ENCODE peak calls at places on chromosome 11, in four cellular contexts. G is CD8-positive, alpha-beta T cell; A is germinal center; B is ecto neural progenitor cell. M is an unnamed sample.

GRCh38 chr11:45652781-45653180 is 12.6 kb downstream of the CHST1 start:
- DNase-seq in B (peak; percentile 39), G (no peak), A (no peak), M (no peak)

GRCh38 chr11:10354389-10354788 is 49.5 kb downstream of the ADM start:
- DNase-seq in G (no peak), B (no peak), A (no peak), M (no peak)

GRCh38 chr11:74849525-74850391 is 99.1 kb downstream of the XRRA1 start:
- DNase-seq in A (no peak), G (no peak), B (no peak), M (no peak)

GRCh38 chr11:96213500-96213899 is 129.5 kb downstream of the MAML2 start:
- DNase-seq in G (no peak), B (no peak), A (no peak), M (no peak)

GRCh38 chr11:10478574-10479550 is 23.8 kb downstream of the AMPD3 start:
- DNase-seq in A (no peak), B (no peak), G (no peak), M (no peak)

GRCh38 chr11:122707111-122707510 is 51.6 kb downstream of the UBASH3B start:
- DNase-seq in A (no peak), B (no peak), G (no peak), M (no peak)

GRCh38 chr11:62909107-62909894 is 11.9 kb downstream of the CHRM1 start:
- DNase-seq in G (no peak), A (peak; percentile 54), B (peak; percentile 82), M (no peak)

GRCh38 chr11:103716363-103716762 is 320.1 kb upstream of the DDI1 start:
- DNase-seq in G (no peak), B (no peak), A (no peak), M (no peak)

GRCh38 chr11:72227316-72228228 is 3.0 kb downstream of the INPPL1 start:
- DNase-seq in A (no peak), G (no peak), B (peak; percentile 40), M (peak; percentile 9)

GRCh38 chr11:8239536-8240228 is 24.0 kb downstream of the LMO1 start:
- DNase-seq in B (no peak), A (no peak), G (no peak), M (no peak)

GRCh38 chr11:115324569-115325432 is 179.4 kb downstream of the CADM1 start:
- DNase-seq in A (peak; percentile 35), B (no peak), G (no peak), M (peak; percentile 25)

GRCh38 chr11:2688381-2689231 is 11.2 kb downstream of the KCNQ1OT1 start:
- DNase-seq in G (no peak), B (no peak), A (no peak), M (no peak)

GRCh38 chr11:73187854-73188253 is 30.2 kb upstream of the P2RY2 start:
- DNase-seq in B (no peak), A (no peak), G (no peak), M (no peak)

GRCh38 chr11:75913984-75914383 is 99.0 kb downstream of the UVRAG start:
- DNase-seq in G (no peak), B (no peak), A (no peak), M (no peak)

GRCh38 chr11:109867784-109868183 is 225.4 kb upstream of the ZC3H12C start:
- DNase-seq in A (no peak), B (no peak), G (no peak), M (no peak)

GRCh38 chr11:86812981-86813380 is 12.6 kb downstream of the PRSS23 start:
- DNase-seq in B (no peak), A (no peak), G (no peak), M (no peak)

GRCh38 chr11:112355726-112356125 is 95.1 kb upstream of the PLET1 start:
- DNase-seq in G (no peak), B (peak; percentile 54), A (no peak), M (no peak)

GRCh38 chr11:134755535-134755934 is 343.5 kb upstream of the B3GAT1 start:
- DNase-seq in B (peak; percentile 14), G (no peak), A (no peak), M (no peak)

GRCh38 chr11:72330131-72330727 is 86.3 kb upstream of the PHOX2A start:
- DNase-seq in G (no peak), A (no peak), B (no peak), M (no peak)

GRCh38 chr11:54558919-54559318 is 44.9 kb downstream of the OR4C46 start:
- DNase-seq in B (no peak), A (no peak), G (no peak), M (no peak)

GRCh38 chr11:128455766-128456165 is 131.6 kb downstream of the ETS1 start:
- DNase-seq in G (no peak), B (no peak), A (no peak), M (no peak)